ENCODE peak calls at places on chromosomes 1 and 21, in five cellular contexts. A, D, O, I and N are unnamed samples.
A peak's percentile ranks its signal among the peaks of the same experiment; 100 is the strongest.

GRCh38 chr1:13805431-13805830 is 105.4 kb downstream of the PRDM2 start:
- ATAC-seq in D (no peak), I (no peak), O (no peak), A (no peak), N (no peak)

GRCh38 chr1:87051965-87052364 is 137.5 kb downstream of the HS2ST1 start:
- ATAC-seq in A (no peak), O (no peak), I (no peak), D (no peak), N (no peak)

GRCh38 chr1:212608956-212609700 is 567 bp downstream of the ATF3 start:
- ATAC-seq in D (no peak), I (peak; percentile 4), A (peak; percentile 17), O (peak; percentile 63), N (peak; percentile 14)

GRCh38 chr1:150295476-150295875 is 1.8 kb downstream of the MRPS21 start:
- ATAC-seq in O (no peak), D (no peak), I (no peak), A (no peak), N (no peak)

GRCh38 chr1:187491082-187491720 is 662.5 kb downstream of the PLA2G4A start:
- ATAC-seq in D (no peak), O (peak; percentile 79), A (no peak), I (no peak), N (no peak)

GRCh38 chr1:156749429-156750118 is 1.9 kb downstream of the HDGF start:
- ATAC-seq in O (peak; percentile 4), A (peak; percentile 3), D (no peak), I (no peak), N (no peak)

GRCh38 chr21:20538039-20538658 is 460.1 kb upstream of the NCAM2 start:
- ATAC-seq in D (no peak), A (no peak), I (no peak), O (no peak), N (no peak)

GRCh38 chr1:151819227-151819835 is 12.3 kb downstream of the RORC start:
- ATAC-seq in A (no peak), O (no peak), I (no peak), D (no peak), N (no peak)

GRCh38 chr1:22814176-22815042 is 103.8 kb downstream of the EPHB2 start:
- ATAC-seq in D (peak; percentile 16), I (peak; percentile 33), A (no peak), O (no peak), N (no peak)

GRCh38 chr21:44535963-44536362 is 4.0 kb downstream of the KRTAP10-1 start:
- ATAC-seq in O (no peak), I (no peak), D (no peak), A (no peak), N (no peak)